ENCODE peak calls at places on chromosomes 3 and 15, in five cellular contexts. Q is SJCRH30; S is CD4-positive, alpha-beta T cell; I is aorta; V is brain microvascular endothelial cell. H is an unnamed sample.

GRCh38 chr15:58498821-58499580 is 67.2 kb downstream of the LIPC start:
- DNase-seq in Q (no peak), S (no peak), I (no peak), V (peak), H (peak)

GRCh38 chr15:31439328-31439727 is 112.7 kb downstream of the KLF13 start:
- DNase-seq in Q (peak), S (no peak), I (no peak), V (no peak), H (peak)

GRCh38 chr3:38650248-38650940 is 907 bp upstream of the SCN5A start:
- DNase-seq in Q (peak), S (no peak), I (peak), V (no peak), H (peak)

GRCh38 chr15:56886450-56886856 is 32.0 kb upstream of the TCF12 start:
- DNase-seq in Q (no peak), S (no peak), I (no peak), V (peak), H (no peak)

GRCh38 chr3:43915546-43915945 is 224.8 kb downstream of the ABHD5 start:
- DNase-seq in Q (no peak), S (no peak), I (no peak), V (no peak), H (no peak)

GRCh38 chr15:71532994-71533393 is 277.4 kb upstream of the NR2E3 start:
- DNase-seq in Q (peak), S (no peak), I (no peak), V (peak), H (no peak)

GRCh38 chr3:151753846-151754245 is 20.1 kb downstream of the AADACL2 start:
- DNase-seq in Q (no peak), S (no peak), I (no peak), V (no peak), H (no peak)

GRCh38 chr3:20503394-20504082 is 317.5 kb upstream of the SGO1 start:
- DNase-seq in Q (peak), S (no peak), I (no peak), V (no peak), H (no peak)

GRCh38 chr3:46435327-46435726 is 28.3 kb downstream of the CCRL2 start:
- DNase-seq in Q (no peak), S (no peak), I (no peak), V (no peak), H (no peak)

GRCh38 chr3:166829896-166830295 is 550.2 kb downstream of the ZBBX start:
- DNase-seq in Q (no peak), S (no peak), I (no peak), V (no peak), H (no peak)

GRCh38 chr3:119681279-119681678 is 4.1 kb upstream of the COX17 start:
- DNase-seq in Q (peak), S (no peak), I (no peak), V (no peak), H (peak)

DNA sequence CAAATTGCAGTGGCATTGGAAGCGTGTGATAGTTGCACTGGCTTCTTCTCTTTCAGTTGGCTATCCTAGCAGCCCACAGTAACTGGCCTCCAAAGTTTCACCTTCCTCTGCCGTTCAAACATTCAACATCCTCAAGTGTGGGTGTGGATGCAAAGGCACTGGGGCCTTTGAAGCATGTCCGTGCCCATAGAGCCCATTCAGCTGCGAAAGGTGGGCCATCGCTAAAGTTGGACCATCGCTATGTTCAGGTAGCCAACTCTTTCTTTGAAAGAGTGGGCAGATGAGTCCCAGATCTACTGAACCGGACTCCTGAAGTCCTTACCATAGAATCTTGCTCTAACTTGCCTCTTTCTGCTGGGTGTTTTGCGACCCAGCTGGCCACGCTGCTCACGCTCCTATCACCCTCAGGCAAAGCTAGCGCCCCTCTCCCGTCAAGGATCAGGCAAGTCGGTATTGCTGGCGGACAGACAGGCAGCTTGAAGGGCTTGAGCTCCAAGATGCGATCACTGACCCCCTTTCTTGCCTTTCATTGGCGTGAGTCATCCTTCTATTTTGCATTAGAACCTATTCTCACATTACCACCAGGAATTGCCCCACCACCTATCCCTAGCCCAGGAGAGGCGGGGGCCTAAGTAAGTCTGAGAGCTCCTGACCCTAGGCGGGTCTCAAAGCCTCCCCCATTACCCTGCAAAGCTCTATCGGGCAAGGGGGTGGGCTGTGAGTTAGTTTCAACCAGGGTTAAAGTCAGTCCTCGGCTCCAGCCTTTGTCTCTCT is 28.7 kb downstream of the ZIC4 start:
- DNase-seq in Q (no peak), S (no peak), I (no peak), V (no peak), H (no peak)
- H3K27ac ChIP-seq in Q (no peak), S (no peak), I (no peak), V (no peak), H (no peak)

GRCh38 chr3:58332575-58333179 is at the start of gene PXK:
- DNase-seq in Q (peak), S (peak), I (peak), V (peak), H (peak)
- H3K27ac ChIP-seq in Q (no peak), S (no peak), I (peak), V (peak), H (peak)

GRCh38 chr15:79595271-79595670 is 163.1 kb downstream of the MINAR1 start:
- DNase-seq in Q (no peak), S (no peak), I (no peak), V (no peak), H (no peak)
- H3K27ac ChIP-seq in Q (no peak), S (no peak), I (no peak), V (no peak), H (no peak)

DNA sequence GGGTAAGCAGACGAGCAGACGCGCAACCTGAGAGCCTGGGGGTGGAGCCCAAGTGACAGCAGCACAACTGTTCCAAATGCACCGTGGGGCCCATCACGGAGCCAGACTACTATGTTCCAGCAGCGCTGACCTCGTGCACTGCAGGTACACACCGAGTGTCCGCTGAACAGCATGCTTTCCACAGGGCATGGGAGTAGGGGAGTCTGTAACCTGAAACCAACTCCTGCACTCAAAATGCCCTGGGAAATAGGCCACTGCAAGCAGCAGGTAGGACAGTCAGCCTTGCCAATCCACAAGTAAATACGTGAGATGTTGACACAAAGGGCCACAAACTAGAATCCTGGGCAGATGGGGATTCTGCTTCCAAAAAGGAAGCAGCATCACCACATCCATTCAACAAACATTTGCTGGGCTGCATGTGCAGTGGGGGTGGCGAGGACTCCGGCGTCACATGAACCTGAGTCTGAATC is 73.9 kb downstream of the TBC1D2B start:
- DNase-seq in Q (peak), S (no peak), I (no peak), V (no peak), H (no peak)
- H3K27ac ChIP-seq in Q (no peak), S (no peak), I (no peak), V (no peak), H (no peak)

GRCh38 chr15:78055923-78056713 is 21.4 kb downstream of the TBC1D2B start:
- DNase-seq in Q (no peak), S (no peak), I (no peak), V (no peak), H (peak)
- H3K27ac ChIP-seq in Q (no peak), S (peak), I (peak), V (peak), H (peak)

GRCh38 chr3:127031046-127031810 is 48.3 kb downstream of the PLXNA1 start:
- DNase-seq in Q (no peak), S (no peak), I (no peak), V (no peak), H (no peak)
- H3K27ac ChIP-seq in Q (no peak), S (no peak), I (no peak), V (no peak), H (no peak)

GRCh38 chr15:62739082-62739481 is 303.5 kb upstream of the TPM1 start:
- DNase-seq in Q (no peak), S (no peak), I (no peak), V (peak), H (peak)
- H3K27ac ChIP-seq in Q (no peak), S (no peak), I (no peak), V (no peak), H (peak)